ENCODE peak calls at places on chromosomes 4 and X, in five cellular contexts. Z, M, N, Y and F are unnamed samples.

GRCh38 chrX:1412551-1413161 is 20.7 kb upstream of the SLC25A6 start:
- DNase-seq in Z (no peak), M (no peak), N (no peak), Y (no peak), F (no peak)

GRCh38 chrX:63918611-63919010 is 133.6 kb upstream of the ARHGEF9 start:
- DNase-seq in Z (no peak), M (no peak), N (no peak), Y (no peak), F (no peak)

GRCh38 chr4:76626686-76627465 is 191.8 kb downstream of the SHROOM3 start:
- DNase-seq in Z (peak; percentile 13), M (no peak), N (no peak), Y (no peak), F (no peak)

GRCh38 chr4:146124023-146124680 is 51.4 kb upstream of the LSM6 start:
- DNase-seq in Z (peak; percentile 0), M (peak; percentile 33), N (peak; percentile 72), Y (no peak), F (no peak)

GRCh38 chrX:132092439-132093065 is 35.3 kb downstream of the FRMD7 start:
- DNase-seq in Z (peak; percentile 61), M (peak; percentile 31), N (peak; percentile 66), Y (peak; percentile 50), F (peak; percentile 39)

GRCh38 chr4:152937280-152937534 is 1.1 kb downstream of the FHDC1 start:
- DNase-seq in Z (no peak), M (no peak), N (no peak), Y (no peak), F (no peak)

GRCh38 chr4:82217986-82218715 is 155.6 kb downstream of the HNRNPD start:
- DNase-seq in Z (no peak), M (no peak), N (no peak), Y (no peak), F (no peak)

GRCh38 chrX:137031517-137032377 is 2.0 kb downstream of the GPR101 start:
- DNase-seq in Z (peak; percentile 10), M (no peak), N (peak; percentile 61), Y (no peak), F (peak; percentile 30)

DNA sequence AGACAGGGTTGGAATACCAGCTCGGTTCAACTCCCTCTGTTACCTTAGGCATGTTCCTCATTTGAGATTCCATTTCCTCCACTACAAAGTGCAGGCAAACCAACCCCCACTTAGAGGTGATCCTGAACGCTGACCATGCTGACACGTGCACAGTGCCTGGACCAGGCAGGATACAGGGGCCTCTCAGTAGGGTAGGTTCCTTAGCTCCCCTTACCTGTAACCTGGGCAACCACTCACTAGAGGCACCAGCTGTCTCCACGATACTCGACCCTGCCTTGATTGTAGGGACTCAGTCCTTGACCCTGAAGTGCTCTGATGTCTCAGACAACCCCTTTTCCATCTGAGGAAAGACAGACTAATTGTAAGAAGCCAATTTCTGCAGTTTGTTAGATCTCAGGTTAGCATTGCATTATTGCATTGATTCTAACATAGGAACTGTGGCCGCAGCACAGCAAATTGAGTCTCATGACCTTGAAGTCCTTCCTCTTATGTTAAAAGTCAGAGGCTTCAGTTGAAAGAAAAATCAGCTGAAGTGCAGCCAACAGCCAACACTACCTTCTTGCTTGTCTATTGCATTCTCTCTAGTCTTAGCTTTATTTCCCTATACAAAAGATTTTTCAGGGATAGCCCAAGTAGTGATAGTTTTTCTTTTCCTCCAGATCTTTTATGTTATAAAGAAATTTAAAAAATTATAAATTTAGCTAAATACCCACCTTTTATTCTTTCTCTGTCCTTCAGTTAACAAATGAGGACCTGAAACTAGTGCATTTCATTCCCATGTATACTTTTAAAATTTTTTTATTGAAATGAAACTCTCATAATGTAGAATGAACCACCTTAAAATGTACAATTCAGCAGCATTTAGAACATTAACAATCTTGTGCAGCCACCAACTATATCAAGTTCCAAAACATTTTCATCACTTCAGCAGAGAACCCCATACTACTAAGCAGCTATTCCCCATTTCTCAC is 11.2 kb upstream of the C1QTNF7 start:
- DNase-seq in Z (no peak), M (no peak), N (no peak), Y (no peak), F (no peak)
- H3K4me1 ChIP-seq in Z (peaks cover 2% of the 10 kb centered on the region), M (peaks cover 2% of the 10 kb centered on the region), N (no peaks in the 10 kb centered on the region), Y (no peaks in the 10 kb centered on the region), F (peaks cover 10% of the 10 kb centered on the region)

GRCh38 chr4:173529505-173530325 is at the start of gene HAND2:
- DNase-seq in Z (peak; percentile 59), M (no peak), N (peak; percentile 73), Y (peak; percentile 59), F (no peak)
- H3K14ac ChIP-seq in Z (no peak within 1 kb of the TSS), M (no peak within 1 kb of the TSS), N (no peak within 1 kb of the TSS), Y (no peak within 1 kb of the TSS), F (peak within 1 kb of the TSS; percentile 73)

GRCh38 chrX:135421932-135422809 is at the start of gene SMIM10L2A:
- DNase-seq in Z (no peak), M (no peak), N (no peak), Y (no peak), F (no peak)
- H4K8ac ChIP-seq in Z (no peak within 1 kb of the TSS), M (no peak within 1 kb of the TSS), N (no peak within 1 kb of the TSS), Y (no peak within 1 kb of the TSS), F (peak within 1 kb of the TSS; percentile 4)

GRCh38 chr4:99649778-99650177 is 7.8 kb downstream of the C4orf54 start:
- DNase-seq in Z (no peak), M (no peak), N (no peak), Y (no peak), F (no peak)
- H3K4me1 ChIP-seq in Z (no peaks in the 10 kb centered on the region), M (peaks cover 2% of the 10 kb centered on the region), N (peaks cover 5% of the 10 kb centered on the region), Y (peaks cover 2% of the 10 kb centered on the region), F (no peaks in the 10 kb centered on the region)

DNA sequence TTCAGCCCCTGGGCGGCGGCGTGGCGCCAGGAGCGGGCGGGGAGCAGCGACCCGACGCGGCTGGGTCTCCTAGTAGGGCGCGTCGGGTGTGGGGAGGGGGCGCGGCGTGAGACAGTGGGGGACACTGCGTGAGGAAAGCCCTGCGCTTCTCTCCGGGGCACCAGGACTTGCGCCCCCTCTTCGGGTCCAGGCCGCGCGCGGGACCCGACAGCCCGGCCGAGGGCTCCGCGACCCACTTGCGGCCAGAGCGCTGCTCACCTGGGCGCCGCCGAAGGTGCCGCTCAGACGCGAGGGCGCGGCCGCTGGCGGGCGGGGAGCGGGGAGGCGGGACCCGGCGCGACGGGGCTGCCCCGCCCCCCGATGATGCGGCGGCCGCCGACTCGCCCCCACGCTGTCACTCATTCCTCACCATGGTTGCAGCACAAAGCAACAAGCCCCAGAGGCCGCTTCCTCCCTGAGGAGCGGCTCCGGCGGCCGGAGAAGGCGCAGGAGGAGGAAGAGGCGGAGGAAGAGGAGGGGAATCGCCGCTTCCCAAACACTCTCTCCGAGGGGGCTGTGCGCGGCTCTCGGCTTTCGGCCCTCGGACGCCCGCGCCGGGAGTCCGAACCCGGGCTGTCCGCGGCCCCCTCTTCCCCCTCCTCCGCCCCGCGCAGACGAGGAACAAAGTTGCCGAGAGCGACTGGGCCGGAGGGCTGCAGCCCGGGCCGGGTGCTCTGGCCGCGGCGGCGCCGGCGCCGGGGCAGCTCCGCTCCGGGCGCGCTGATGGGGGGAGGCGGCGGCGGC is at the start of gene RAPGEF2:
- DNase-seq in Z (peak; percentile 91), M (peak; percentile 83), N (peak; percentile 95), Y (peak; percentile 90), F (peak; percentile 94)
- H3K14ac ChIP-seq in Z (peak within 1 kb of the TSS; percentile 54), M (no peak within 1 kb of the TSS), N (peak within 1 kb of the TSS; percentile 70), Y (peak within 1 kb of the TSS; percentile 94), F (peak within 1 kb of the TSS; percentile 71)

DNA sequence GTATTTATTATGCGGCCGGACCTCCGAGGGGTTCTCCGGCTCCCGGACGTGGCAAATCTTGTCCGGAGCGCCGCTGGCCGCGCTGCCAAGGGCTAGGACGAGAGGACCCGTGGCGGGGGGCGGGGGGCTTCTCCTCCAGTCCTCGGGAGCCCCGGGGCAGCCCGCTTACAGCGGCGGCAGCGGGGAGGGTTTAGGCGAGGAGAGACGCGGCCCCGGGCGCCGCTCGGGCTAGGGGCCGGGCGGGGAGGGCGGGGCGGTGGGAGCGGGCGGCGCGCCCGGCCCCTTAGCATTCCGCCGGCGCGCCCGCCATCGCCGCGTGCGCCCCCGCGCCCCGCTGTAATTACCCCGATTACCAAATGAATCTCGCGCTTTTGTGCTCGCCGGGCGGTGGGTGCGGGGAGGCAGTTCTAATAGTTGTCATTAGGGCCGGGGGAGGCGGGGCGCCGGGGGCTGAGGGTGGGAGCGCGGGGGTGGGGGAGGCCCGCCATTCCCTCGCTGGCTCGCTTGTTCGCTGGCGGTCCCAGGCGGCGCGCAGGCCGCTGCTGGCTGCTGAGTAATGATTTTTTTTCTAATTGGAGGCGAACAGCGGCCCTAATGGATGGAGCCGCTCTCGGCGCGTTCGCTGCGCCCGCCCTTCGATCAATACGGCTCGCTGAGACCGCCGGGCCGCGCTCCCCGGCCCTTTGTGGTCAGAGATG is 276.6 kb downstream of the BCOR start:
- DNase-seq in Z (peak; percentile 17), M (no peak), N (peak; percentile 77), Y (peak; percentile 51), F (no peak)
- H4K8ac ChIP-seq in Z (no peak overlapping the region), M (peak overlapping the region; percentile 76), N (no peak overlapping the region), Y (no peak overlapping the region), F (no peak overlapping the region)

DNA sequence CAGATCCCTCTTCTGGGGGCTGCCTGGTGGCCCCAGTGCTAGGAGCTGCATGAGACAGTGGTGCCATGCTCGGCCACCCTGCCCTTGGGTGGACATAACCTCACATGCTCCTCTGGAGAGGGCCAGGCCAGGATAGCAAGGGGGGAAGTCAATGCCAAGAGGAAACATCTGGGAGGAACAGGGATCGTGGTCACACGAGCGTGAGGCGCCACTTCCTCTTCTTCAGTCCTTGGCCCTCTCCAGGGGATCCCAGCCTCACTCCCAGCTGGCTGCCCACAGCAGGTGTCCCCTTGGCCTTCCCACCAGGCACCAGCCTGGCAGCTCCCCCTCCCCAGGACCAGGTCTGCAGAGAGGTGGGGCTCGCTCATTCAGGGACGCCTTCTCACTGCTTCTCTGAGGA is 28.6 kb downstream of the TBC1D14 start:
- DNase-seq in Z (no peak), M (no peak), N (no peak), Y (no peak), F (no peak)
- H3K4me1 ChIP-seq in Z (peaks cover 26% of the 10 kb centered on the region), M (peaks cover 31% of the 10 kb centered on the region), N (peaks cover 10% of the 10 kb centered on the region), Y (peaks cover 31% of the 10 kb centered on the region), F (peaks cover 51% of the 10 kb centered on the region)

GRCh38 chr4:88283661-88284377 is 542 bp downstream of the PPM1K start:
- DNase-seq in Z (peak; percentile 50), M (no peak), N (peak; percentile 62), Y (peak; percentile 67), F (peak; percentile 66)
- H3K14ac ChIP-seq in Z (peak overlapping the region; percentile 72), M (no peak overlapping the region), N (peak overlapping the region; percentile 58), Y (no peak overlapping the region), F (peak overlapping the region; percentile 82)

GRCh38 chr4:55733874-55734437 is 85.6 kb upstream of the EXOC1L start:
- DNase-seq in Z (peak; percentile 3), M (no peak), N (no peak), Y (no peak), F (no peak)
- H4K8ac ChIP-seq in Z (no peak overlapping the region), M (peak overlapping the region; percentile 35), N (no peak overlapping the region), Y (no peak overlapping the region), F (no peak overlapping the region)

DNA sequence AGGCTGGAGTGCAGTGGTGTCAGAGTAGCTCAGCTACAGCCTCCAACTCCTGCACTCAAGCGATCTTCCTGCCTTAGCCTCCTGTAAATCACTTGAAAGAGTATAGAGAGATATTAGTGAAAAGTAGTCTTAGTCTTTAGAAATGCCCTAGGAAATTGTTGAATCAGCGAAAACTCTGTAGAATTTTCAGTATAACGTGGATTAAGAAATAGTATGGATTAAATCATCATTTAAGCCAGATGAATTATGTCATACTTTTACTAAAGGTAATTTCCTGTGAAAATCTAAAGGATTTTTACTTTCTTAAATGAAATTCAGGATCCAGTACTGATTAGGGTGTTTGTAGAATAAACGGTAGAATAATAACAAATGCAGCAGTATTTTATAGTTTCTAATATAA is 163.2 kb downstream of the KDM6A start:
- DNase-seq in Z (no peak), M (no peak), N (no peak), Y (no peak), F (no peak)
- H3K4me1 ChIP-seq in Z (peaks cover 2% of the 10 kb centered on the region), M (no peaks in the 10 kb centered on the region), N (no peaks in the 10 kb centered on the region), Y (no peaks in the 10 kb centered on the region), F (no peaks in the 10 kb centered on the region)